ENCODE peak calls at places on chromosomes 2 and 18, in four cellular contexts. One of them, this sample, is unnamed.

GRCh38 chr2:83282851-83283250 is 1176.2 kb downstream of the SUCLG1 start:
- DNase-seq in A549: no peak
- DNase-seq in NCI-H1694 treated with DMSO at 0.1 percent for 48 hours: no peak
- DNase-seq in posterior cingulate gyrus: no peak
- DNase-seq in this sample: no peak

GRCh38 chr2:54047076-54047475 is 68.3 kb upstream of the ACYP2 start:
- DNase-seq in A549: no peak
- DNase-seq in NCI-H1694 treated with DMSO at 0.1 percent for 48 hours: no peak
- DNase-seq in posterior cingulate gyrus: no peak
- DNase-seq in this sample: no peak

GRCh38 chr2:241330616-241330981 is 14.9 kb downstream of the SEPTIN2 start:
- DNase-seq in A549: no peak
- DNase-seq in NCI-H1694 treated with DMSO at 0.1 percent for 48 hours: no peak
- DNase-seq in posterior cingulate gyrus: no peak
- DNase-seq in this sample: no peak

GRCh38 chr2:240441993-240442411 is 6.5 kb downstream of the GPC1 start:
- DNase-seq in A549: no peak
- DNase-seq in NCI-H1694 treated with DMSO at 0.1 percent for 48 hours: no peak
- DNase-seq in posterior cingulate gyrus: peak; percentile 73
- DNase-seq in this sample: no peak

GRCh38 chr2:187377335-187377734 is 70.7 kb downstream of the CALCRL start:
- DNase-seq in A549: no peak
- DNase-seq in NCI-H1694 treated with DMSO at 0.1 percent for 48 hours: no peak
- DNase-seq in posterior cingulate gyrus: no peak
- DNase-seq in this sample: no peak

GRCh38 chr18:69845588-69846506 is 101.8 kb downstream of the CD226 start:
- DNase-seq in A549: peak; percentile 22
- DNase-seq in NCI-H1694 treated with DMSO at 0.1 percent for 48 hours: no peak
- DNase-seq in posterior cingulate gyrus: no peak
- DNase-seq in this sample: no peak

GRCh38 chr2:202682274-202682673 is 47.5 kb downstream of the FAM117B start:
- DNase-seq in A549: no peak
- DNase-seq in NCI-H1694 treated with DMSO at 0.1 percent for 48 hours: no peak
- DNase-seq in posterior cingulate gyrus: no peak
- DNase-seq in this sample: no peak

GRCh38 chr18:58862404-58862803 is 2.3 kb upstream of the ZNF532 start:
- DNase-seq in A549: no peak
- DNase-seq in NCI-H1694 treated with DMSO at 0.1 percent for 48 hours: no peak
- DNase-seq in posterior cingulate gyrus: no peak
- DNase-seq in this sample: no peak

GRCh38 chr2:1731512-1731962 is 12.8 kb downstream of the PXDN start:
- DNase-seq in A549: no peak
- DNase-seq in NCI-H1694 treated with DMSO at 0.1 percent for 48 hours: no peak
- DNase-seq in posterior cingulate gyrus: peak; percentile 89
- DNase-seq in this sample: no peak

GRCh38 chr2:96949701-96950350 is 36.6 kb downstream of the FAM178B start:
- DNase-seq in A549: no peak
- DNase-seq in NCI-H1694 treated with DMSO at 0.1 percent for 48 hours: no peak
- DNase-seq in posterior cingulate gyrus: peak; percentile 96
- DNase-seq in this sample: no peak

GRCh38 chr2:25341031-25341727 is 546 bp downstream of the DNMT3A start:
- DNase-seq in A549: no peak
- DNase-seq in NCI-H1694 treated with DMSO at 0.1 percent for 48 hours: no peak
- DNase-seq in posterior cingulate gyrus: peak; percentile 87
- DNase-seq in this sample: no peak

GRCh38 chr2:164145093-164145987 is 409.5 kb upstream of the FIGN start:
- DNase-seq in A549: no peak
- DNase-seq in NCI-H1694 treated with DMSO at 0.1 percent for 48 hours: no peak
- DNase-seq in posterior cingulate gyrus: no peak
- DNase-seq in this sample: peak; percentile 10

GRCh38 chr2:112198780-112199179 is 56.1 kb downstream of the ZC3H8 start:
- DNase-seq in A549: no peak
- DNase-seq in NCI-H1694 treated with DMSO at 0.1 percent for 48 hours: no peak
- DNase-seq in posterior cingulate gyrus: no peak
- DNase-seq in this sample: peak; percentile 16

GRCh38 chr2:238908960-238909951 is 61.4 kb downstream of the TWIST2 start:
- DNase-seq in A549: no peak
- DNase-seq in NCI-H1694 treated with DMSO at 0.1 percent for 48 hours: no peak
- DNase-seq in posterior cingulate gyrus: peak; percentile 74
- DNase-seq in this sample: no peak

GRCh38 chr2:12867888-12868287 is 151.2 kb downstream of the TRIB2 start:
- DNase-seq in A549: no peak
- DNase-seq in NCI-H1694 treated with DMSO at 0.1 percent for 48 hours: no peak
- DNase-seq in posterior cingulate gyrus: no peak
- DNase-seq in this sample: no peak